ENCODE peak calls at places on chromosomes 12 and 14, in nine cellular contexts. G, W, T, X, V, E, H, L and Y are unnamed samples.

GRCh38 chr12:71503579-71504470 is 64.2 kb downstream of the LGR5 start:
- DNase-seq in G (peak), W (no peak), T (no peak), X (no peak), V (no peak), E (no peak), H (no peak), L (no peak), Y (no peak)

GRCh38 chr12:87383705-87384104 is 645.5 kb downstream of the C12orf50 start:
- DNase-seq in G (no peak), W (no peak), T (peak), X (no peak), V (no peak), E (no peak), H (no peak), L (no peak), Y (no peak)

GRCh38 chr12:2336409-2336829 is 283.6 kb downstream of the CACNA1C start:
- DNase-seq in G (no peak), W (no peak), T (peak), X (peak), V (peak), E (peak), H (no peak), L (no peak), Y (peak)

GRCh38 chr14:56057071-56057865 is 60.9 kb upstream of the PELI2 start:
- DNase-seq in G (peak), W (no peak), T (no peak), X (peak), V (no peak), E (no peak), H (no peak), L (no peak), Y (no peak)

GRCh38 chr12:16165506-16165905 is 112.0 kb downstream of the SLC15A5 start:
- DNase-seq in G (peak), W (peak), T (peak), X (peak), V (no peak), E (no peak), H (no peak), L (no peak), Y (peak)

GRCh38 chr14:101289911-101290310 is 271.4 kb upstream of the DIO3 start:
- DNase-seq in G (no peak), W (no peak), T (no peak), X (no peak), V (no peak), E (no peak), H (no peak), L (no peak), Y (no peak)

GRCh38 chr12:81181701-81182100 is 103.8 kb downstream of the ACSS3 start:
- DNase-seq in G (no peak), W (no peak), T (no peak), X (no peak), V (no peak), E (no peak), H (no peak), L (no peak), Y (no peak)

GRCh38 chr12:51687142-51687935 is 96.3 kb downstream of the SCN8A start:
- DNase-seq in G (no peak), W (peak), T (no peak), X (no peak), V (peak), E (no peak), H (no peak), L (no peak), Y (peak)

GRCh38 chr12:113774526-113774925 is 191.6 kb downstream of the RBM19 start:
- DNase-seq in G (no peak), W (no peak), T (no peak), X (no peak), V (no peak), E (no peak), H (no peak), L (no peak), Y (no peak)

GRCh38 chr12:51717325-51717925 is 126.4 kb downstream of the SCN8A start:
- DNase-seq in G (no peak), W (no peak), T (no peak), X (no peak), V (no peak), E (no peak), H (no peak), L (no peak), Y (no peak)

GRCh38 chr14:30608533-30609006 is 13.5 kb upstream of the SCFD1 start:
- DNase-seq in G (peak), W (no peak), T (peak), X (peak), V (no peak), E (no peak), H (no peak), L (no peak), Y (peak)

GRCh38 chr14:94914191-94914590 is 144.3 kb upstream of the GSC start:
- DNase-seq in G (no peak), W (no peak), T (no peak), X (no peak), V (no peak), E (no peak), H (no peak), L (no peak), Y (no peak)

GRCh38 chr14:99773496-99774203 is 19.6 kb upstream of the EML1 start:
- DNase-seq in G (no peak), W (no peak), T (no peak), X (no peak), V (no peak), E (no peak), H (no peak), L (no peak), Y (no peak)

GRCh38 chr12:87793134-87793533 is 236.1 kb downstream of the C12orf50 start:
- DNase-seq in G (no peak), W (no peak), T (peak), X (peak), V (no peak), E (no peak), H (no peak), L (no peak), Y (no peak)

GRCh38 chr12:48069253-48069652 is 36.6 kb downstream of the SENP1 start:
- DNase-seq in G (no peak), W (no peak), T (no peak), X (no peak), V (no peak), E (no peak), H (no peak), L (no peak), Y (no peak)

GRCh38 chr12:132588821-132589669 is 21.3 kb downstream of the LRCOL1 start:
- DNase-seq in G (no peak), W (no peak), T (no peak), X (no peak), V (no peak), E (no peak), H (no peak), L (no peak), Y (no peak)

GRCh38 chr12:39103552-39104165 is 198.3 kb upstream of the CPNE8 start:
- DNase-seq in G (peak), W (peak), T (peak), X (peak), V (no peak), E (no peak), H (no peak), L (no peak), Y (peak)

GRCh38 chr12:107622005-107622404 is 63.6 kb upstream of the PWP1 start:
- DNase-seq in G (no peak), W (peak), T (no peak), X (peak), V (no peak), E (no peak), H (no peak), L (no peak), Y (no peak)

GRCh38 chr12:39144613-39145061 is 239.2 kb upstream of the CPNE8 start:
- DNase-seq in G (no peak), W (no peak), T (no peak), X (no peak), V (no peak), E (no peak), H (no peak), L (no peak), Y (no peak)

GRCh38 chr12:94872671-94873367 is 130.7 kb downstream of the NDUFA12 start:
- DNase-seq in G (no peak), W (peak), T (no peak), X (peak), V (no peak), E (no peak), H (no peak), L (no peak), Y (no peak)

GRCh38 chr12:50862316-50862715 is 19.6 kb downstream of the TMPRSS12 start:
- DNase-seq in G (no peak), W (no peak), T (peak), X (peak), V (peak), E (no peak), H (no peak), L (no peak), Y (peak)

GRCh38 chr12:122356192-122356635 is 66.3 kb downstream of the CLIP1 start:
- DNase-seq in G (peak), W (peak), T (peak), X (peak), V (no peak), E (peak), H (peak), L (no peak), Y (no peak)

GRCh38 chr12:44372259-44372658 is 503.9 kb downstream of the NELL2 start:
- DNase-seq in G (no peak), W (no peak), T (peak), X (no peak), V (peak), E (no peak), H (no peak), L (no peak), Y (peak)

GRCh38 chr14:68779761-68780323 is 13.0 kb downstream of the ZFP36L1 start:
- DNase-seq in G (no peak), W (no peak), T (peak), X (peak), V (peak), E (no peak), H (peak), L (no peak), Y (peak)

GRCh38 chr14:92981726-92982125 is 58.8 kb downstream of the CHGA start:
- DNase-seq in G (no peak), W (no peak), T (no peak), X (no peak), V (no peak), E (no peak), H (no peak), L (no peak), Y (no peak)

GRCh38 chr12:80580254-80580653 is 127.2 kb upstream of the MYF6 start:
- DNase-seq in G (no peak), W (no peak), T (peak), X (peak), V (peak), E (no peak), H (no peak), L (no peak), Y (peak)